ENCODE peak calls at places on chromosome 16, in four cellular contexts. T is GM23338, X is bronchial epithelial cell, J is MM.1S. S is an unnamed sample.

GRCh38 chr16:963913-964695 is 6.7 kb downstream of the LMF1 start:
- DNase-seq in T (no peak), J (peak; percentile 24), X (peak; percentile 1), S (no peak)

GRCh38 chr16:50360779-50361178 is 8.0 kb downstream of the BRD7 start:
- DNase-seq in T (no peak), J (no peak), X (peak; percentile 11), S (no peak)

GRCh38 chr16:65314246-65315003 is 192.6 kb upstream of the CDH11 start:
- DNase-seq in T (no peak), X (no peak), J (no peak), S (no peak)

GRCh38 chr16:88785106-88785924 is at the start of gene PIEZO1:
- DNase-seq in T (peak; percentile 54), X (no peak), J (peak; percentile 49), S (peak; percentile 48)

GRCh38 chr16:53864819-53865491 is 161.0 kb downstream of the FTO start:
- DNase-seq in X (peak; percentile 90), J (no peak), T (no peak), S (no peak)

GRCh38 chr16:85652431-85653221 is 36.1 kb downstream of the GINS2 start:
- DNase-seq in T (no peak), J (no peak), X (peak; percentile 7), S (no peak)

GRCh38 chr16:65500007-65500406 is 378.1 kb upstream of the CDH11 start:
- DNase-seq in X (peak; percentile 78), J (no peak), T (no peak), S (no peak)

GRCh38 chr16:67666032-67666537 is 465 bp downstream of the ENKD1 start:
- DNase-seq in T (peak; percentile 77), X (no peak), J (no peak), S (no peak)

GRCh38 chr16:15822957-15823356 is 33.9 kb downstream of the MYH11 start:
- DNase-seq in T (no peak), J (no peak), X (no peak), S (no peak)

GRCh38 chr16:67327774-67328173 is 1.2 kb downstream of the LRRC36 start:
- DNase-seq in X (no peak), T (no peak), J (no peak), S (no peak)

GRCh38 chr16:83116274-83116892 is 489.6 kb downstream of the CDH13 start:
- DNase-seq in T (peak; percentile 39), X (no peak), J (no peak), S (no peak)

GRCh38 chr16:24717411-24717810 is 12.0 kb upstream of the TNRC6A start:
- DNase-seq in J (no peak), T (no peak), X (no peak), S (no peak)

GRCh38 chr16:10521681-10522274 is 58.6 kb downstream of the EMP2 start:
- DNase-seq in X (peak; percentile 62), J (peak; percentile 59), T (peak; percentile 83), S (peak; percentile 42)

GRCh38 chr16:73060216-73060615 is 12.3 kb upstream of the ZFHX3 start:
- DNase-seq in T (peak; percentile 31), X (no peak), J (no peak), S (no peak)
- H3K4me3 ChIP-seq in T (peak overlapping the region; percentile 46), X (no peak overlapping the region), J (no peak overlapping the region), S (no peak overlapping the region)

GRCh38 chr16:31525113-31525512 is 2.6 kb upstream of the AHSP start:
- DNase-seq in T (no peak), X (no peak), J (no peak), S (no peak)
- H3K4me3 ChIP-seq in T (no peak overlapping the region), X (no peak overlapping the region), J (no peak overlapping the region), S (no peak overlapping the region)

GRCh38 chr16:11737678-11738077 is 5.0 kb downstream of the TXNDC11 start:
- DNase-seq in J (peak; percentile 23), X (no peak), T (no peak), S (no peak)
- H3K4me3 ChIP-seq in J (peak overlapping the region; percentile 99), X (no peak overlapping the region), T (no peak overlapping the region), S (no peak overlapping the region)

DNA sequence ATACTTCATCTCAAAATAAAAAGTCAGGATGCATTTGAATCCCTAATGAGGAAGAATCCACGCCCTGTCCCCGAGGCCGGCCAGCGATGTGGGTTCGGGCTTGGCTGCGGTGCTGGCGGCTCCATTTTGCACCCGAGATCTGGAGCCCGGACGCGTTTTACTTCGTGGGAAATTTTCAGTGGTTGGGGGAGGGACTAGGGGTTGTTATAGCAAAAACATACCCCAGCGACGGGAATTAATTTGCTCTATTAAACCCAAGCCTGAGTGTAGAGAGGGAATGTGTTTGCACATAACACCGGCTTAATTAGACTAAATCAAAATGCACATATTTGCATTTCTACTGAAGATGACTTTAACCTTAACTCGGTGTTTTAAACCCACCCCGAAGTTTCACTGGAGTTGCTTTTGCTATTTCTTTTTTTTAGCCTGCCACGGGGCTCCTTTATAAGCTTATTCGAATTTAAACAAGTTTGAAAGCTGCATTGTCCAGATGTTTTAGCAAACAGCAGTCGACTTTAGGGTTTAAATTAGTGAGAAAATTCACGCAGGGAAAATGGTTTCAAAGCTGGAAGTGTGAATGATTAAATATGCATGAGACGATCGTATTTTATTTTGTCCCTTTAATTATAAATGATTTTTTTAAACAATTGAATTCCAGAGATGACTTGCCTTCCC is 4.9 kb downstream of the IRX5 start:
- DNase-seq in X (no peak), J (no peak), T (peak; percentile 6), S (no peak)
- H3K4me3 ChIP-seq in X (peak overlapping the region; percentile 42), J (no peak overlapping the region), T (peak overlapping the region; percentile 65), S (no peak overlapping the region)

GRCh38 chr16:2720719-2721633 is 952 bp upstream of the PRSS27 start:
- DNase-seq in T (peak; percentile 97), J (peak; percentile 91), X (peak; percentile 38), S (peak; percentile 79)

GRCh38 chr16:2717360-2718263 is 2.4 kb downstream of the PRSS27 start:
- DNase-seq in X (no peak), J (no peak), T (no peak), S (no peak)

GRCh38 chr16:2720063-2720455 is at the start of gene PRSS27:
- DNase-seq in J (no peak), T (peak; percentile 26), X (no peak), S (no peak)

GRCh38 chr16:2716948-2717347 is 3.1 kb downstream of the PRSS27 start:
- DNase-seq in J (no peak), X (no peak), T (peak; percentile 44), S (no peak)

GRCh38 chr16:2719328-2720062 is 529 bp downstream of the PRSS27 start:
- DNase-seq in X (no peak), J (no peak), T (no peak), S (no peak)
- H3K4me3 ChIP-seq in X (no peak overlapping the region), J (no peak overlapping the region), T (no peak overlapping the region), S (no peak overlapping the region)

S was measured in Jurkat, Clone E6-1.